ENCODE peak calls at places on chromosomes 5 and 9, in four cellular contexts. C, H, E and V are unnamed samples.

GRCh38 chr5:112935675-112936074 is 13.6 kb upstream of the REEP5 start:
- DNase-seq in H (no peak), E (no peak), C (no peak), V (no peak)

GRCh38 chr9:117523531-117524153 is 108.8 kb upstream of the ASTN2 start:
- DNase-seq in H (no peak), C (no peak), E (no peak), V (no peak)

GRCh38 chr9:88258012-88258411 is 119.7 kb upstream of the SPATA31C2 start:
- DNase-seq in H (peak; percentile 77), E (peak; percentile 64), C (no peak), V (no peak)

GRCh38 chr9:131745611-131746010 is 5.7 kb upstream of the RAPGEF1 start:
- DNase-seq in H (no peak), C (no peak), E (no peak), V (no peak)

GRCh38 chr5:26828294-26828693 is 210.1 kb downstream of the CDH9 start:
- DNase-seq in E (no peak), H (no peak), C (no peak), V (no peak)

GRCh38 chr5:178304761-178305645 is 72.4 kb upstream of the PHYKPL start:
- DNase-seq in H (peak; percentile 55), E (no peak), C (no peak), V (no peak)

GRCh38 chr5:58363444-58363843 is 96.4 kb downstream of the PLK2 start:
- DNase-seq in E (no peak), C (no peak), H (no peak), V (no peak)

GRCh38 chr9:34451545-34451944 is 6.8 kb downstream of the FAM219A start:
- DNase-seq in E (no peak), C (no peak), H (no peak), V (no peak)

GRCh38 chr5:89981871-89982773 is 427.4 kb downstream of the CETN3 start:
- DNase-seq in H (no peak), C (no peak), E (no peak), V (no peak)

GRCh38 chr9:95004452-95005275 is 278.2 kb downstream of the AOPEP start:
- DNase-seq in C (no peak), E (peak; percentile 19), H (peak; percentile 83), V (no peak)

GRCh38 chr9:112731971-112732370 is 14.1 kb upstream of the INIP start:
- DNase-seq in E (no peak), C (no peak), H (no peak), V (no peak)
- TF ChIP-seq POLR2A in E (no peak), C (no peak), H (no peak), V (no peak)

DNA sequence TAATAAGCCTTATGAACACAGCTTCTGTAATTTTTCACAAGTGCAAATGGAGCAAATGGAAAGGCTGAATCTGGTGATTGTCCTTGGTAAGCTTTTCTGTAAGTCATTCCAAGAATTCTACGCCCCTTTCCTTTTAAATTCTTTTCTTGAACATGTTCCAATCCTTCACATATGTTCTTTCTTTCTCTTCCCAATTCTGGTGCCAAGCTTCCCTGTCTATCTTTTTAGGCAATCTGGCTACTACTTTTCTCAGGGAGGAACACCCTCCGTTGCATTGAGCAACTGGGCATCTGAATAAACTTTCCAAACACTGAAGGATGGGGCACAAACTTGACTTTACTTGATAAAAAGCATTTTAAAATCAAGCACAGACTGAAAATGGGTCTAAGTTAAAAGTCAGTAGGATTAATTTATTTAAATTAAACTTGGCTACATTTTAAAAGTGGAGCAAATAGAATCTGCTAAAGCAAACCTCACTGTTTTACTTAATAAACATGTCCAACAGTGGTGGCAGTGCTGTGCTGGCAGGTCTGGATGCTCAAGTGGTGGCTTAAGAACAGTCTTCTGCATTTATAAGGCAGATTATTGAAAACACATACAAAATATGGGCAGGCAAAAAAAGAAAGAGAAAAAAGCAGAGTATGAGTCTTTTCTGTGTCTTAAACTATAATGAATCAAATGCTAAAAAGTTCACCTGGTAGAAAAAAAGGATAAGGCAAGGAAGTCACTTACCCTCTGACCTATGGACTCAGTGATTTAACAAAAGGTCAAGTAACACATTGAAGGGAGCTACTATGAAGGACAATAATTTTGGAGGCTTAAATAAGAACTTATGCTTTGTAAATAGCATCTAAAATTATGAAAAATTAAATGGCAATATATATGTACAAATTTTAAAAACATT is 5.4 kb downstream of the ELL2 start:
- DNase-seq in E (peak; percentile 65), H (no peak), C (no peak), V (no peak)
- H3K27ac ChIP-seq in E (no peak overlapping the region), H (peak overlapping the region; percentile 17), C (no peak overlapping the region), V (no peak overlapping the region)

GRCh38 chr5:158032246-158032645 is 173.3 kb upstream of the CLINT1 start:
- DNase-seq in C (no peak), E (no peak), H (no peak), V (no peak)

GRCh38 chr5:158028349-158028748 is 169.4 kb upstream of the CLINT1 start:
- DNase-seq in E (no peak), C (no peak), H (no peak), V (peak; percentile 3)

GRCh38 chr5:158033076-158033475 is 174.1 kb upstream of the CLINT1 start:
- DNase-seq in H (no peak), C (no peak), E (no peak), V (no peak)
- TF ChIP-seq POLR2AphosphoS5 in H (no peak), C (no peak), E (no peak), V (no peak)

GRCh38 chr9:107283621-107284616 is 840 bp downstream of the RAD23B start:
- DNase-seq in H (peak; percentile 85), E (peak; percentile 56), C (peak; percentile 51), V (no peak)
- TF ChIP-seq POLR2A in H (no peak), E (no peak), C (no peak), V (no peak)

DNA sequence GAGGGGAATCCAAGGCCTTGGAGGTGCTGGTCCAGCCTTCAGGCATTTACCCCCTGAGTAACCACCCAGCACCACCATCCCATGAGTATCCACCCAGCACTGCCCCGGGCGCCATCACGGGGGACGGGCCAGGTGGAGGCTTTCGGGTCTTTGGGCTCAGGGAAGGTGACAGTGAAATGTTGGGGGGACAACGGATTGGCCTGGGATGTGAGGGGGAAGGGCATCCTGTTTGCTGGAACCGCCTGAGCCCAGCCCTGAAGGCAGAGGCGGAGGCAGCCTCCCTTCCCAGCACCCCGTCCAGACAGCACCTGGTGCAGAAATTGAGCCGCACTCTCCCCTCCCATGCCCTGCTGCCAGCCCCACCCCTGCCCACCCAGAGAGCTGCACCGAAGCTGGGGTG is 17.0 kb downstream of the ASS1 start:
- DNase-seq in E (no peak), H (no peak), C (no peak), V (no peak)
- H3K27ac ChIP-seq in E (no peak overlapping the region), H (no peak overlapping the region), C (no peak overlapping the region), V (no peak overlapping the region)

GRCh38 chr5:35924950-35925722 is 13.3 kb downstream of the CAPSL start:
- DNase-seq in C (peak; percentile 21), E (peak; percentile 51), H (peak; percentile 68), V (no peak)
- TF ChIP-seq POLR2AphosphoS5 in C (no peak), E (no peak), H (no peak), V (peak; percentile 35)

GRCh38 chr9:125701351-125701750 is 5.7 kb downstream of the MAPKAP1 start:
- DNase-seq in H (no peak), E (no peak), C (no peak), V (no peak)

GRCh38 chr9:125705893-125706292 is 1.1 kb downstream of the MAPKAP1 start:
- DNase-seq in E (no peak), H (no peak), C (no peak), V (no peak)

GRCh38 chr9:125703662-125704061 is 3.3 kb downstream of the MAPKAP1 start:
- DNase-seq in H (no peak), C (no peak), E (no peak), V (no peak)

DNA sequence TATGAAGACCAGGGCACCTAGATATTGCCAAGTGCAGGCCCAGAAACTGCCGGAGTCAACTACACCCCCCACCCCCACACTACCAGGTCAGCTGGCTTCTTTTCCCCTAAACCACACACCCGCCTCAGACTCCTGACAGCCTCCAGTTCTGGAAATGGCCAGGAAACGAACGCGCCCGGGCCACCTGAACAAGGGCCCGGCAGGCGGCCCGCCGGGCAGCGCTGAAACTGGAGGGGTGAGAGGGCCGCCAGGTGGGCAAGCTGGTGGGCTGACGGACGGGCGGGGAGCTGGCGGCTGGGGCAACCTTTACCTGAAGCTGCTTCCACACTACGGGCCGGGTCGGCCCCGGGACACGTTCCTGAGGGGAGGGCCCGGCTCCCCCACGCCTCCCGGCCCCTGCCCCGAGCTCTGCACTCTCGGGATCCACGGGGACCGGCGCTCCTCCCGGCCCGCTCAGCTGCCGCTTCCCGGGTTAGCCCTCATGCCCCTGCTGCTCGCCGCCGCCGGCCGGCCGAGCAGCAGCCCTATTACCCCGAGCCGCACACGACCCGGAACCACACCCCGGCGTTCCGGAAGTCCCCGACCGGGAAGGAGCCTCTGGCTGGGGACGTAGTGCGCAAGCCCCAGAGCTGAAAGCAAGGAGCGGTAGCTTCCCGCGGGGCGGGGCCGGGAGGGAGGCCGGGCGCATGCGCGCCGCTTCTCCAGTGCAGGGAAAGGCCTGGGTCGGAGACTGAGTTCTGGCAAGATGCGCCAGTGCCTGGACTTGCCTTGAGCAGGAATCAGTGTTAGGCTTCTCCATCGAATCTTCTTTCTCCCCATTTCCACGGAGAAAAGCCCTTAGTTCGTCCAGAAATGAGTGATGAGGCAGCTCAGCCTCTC is at the start of gene MAPKAP1:
- DNase-seq in H (peak; percentile 99), E (peak; percentile 95), C (peak; percentile 85), V (peak; percentile 93)
- TF ChIP-seq POLR2A in H (peak; percentile 48), E (peak; percentile 82), C (peak; percentile 90), V (peak; percentile 19)

DNA sequence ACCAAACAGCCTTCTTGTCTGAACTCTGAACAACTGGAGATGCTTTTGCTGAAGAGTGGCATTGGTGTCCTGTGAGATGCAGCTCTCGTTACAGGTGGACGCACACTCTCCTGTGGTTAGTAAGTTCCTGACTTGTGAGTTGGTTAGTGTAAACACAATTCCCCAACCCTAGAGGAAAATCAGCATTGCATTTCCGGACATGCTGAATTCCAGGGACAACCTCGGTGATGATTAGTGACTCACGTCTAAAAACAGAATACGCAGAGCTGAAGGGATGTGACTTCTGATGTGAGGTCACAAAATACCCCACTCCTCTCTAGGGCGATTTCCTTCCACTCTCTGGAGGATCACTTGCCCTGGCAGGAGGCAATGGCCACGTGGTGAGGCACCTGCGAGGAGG is 5.0 kb downstream of the OR2V2 start:
- DNase-seq in E (peak; percentile 35), C (no peak), H (no peak), V (no peak)
- H3K27ac ChIP-seq in E (no peak overlapping the region), C (no peak overlapping the region), H (no peak overlapping the region), V (no peak overlapping the region)

DNA sequence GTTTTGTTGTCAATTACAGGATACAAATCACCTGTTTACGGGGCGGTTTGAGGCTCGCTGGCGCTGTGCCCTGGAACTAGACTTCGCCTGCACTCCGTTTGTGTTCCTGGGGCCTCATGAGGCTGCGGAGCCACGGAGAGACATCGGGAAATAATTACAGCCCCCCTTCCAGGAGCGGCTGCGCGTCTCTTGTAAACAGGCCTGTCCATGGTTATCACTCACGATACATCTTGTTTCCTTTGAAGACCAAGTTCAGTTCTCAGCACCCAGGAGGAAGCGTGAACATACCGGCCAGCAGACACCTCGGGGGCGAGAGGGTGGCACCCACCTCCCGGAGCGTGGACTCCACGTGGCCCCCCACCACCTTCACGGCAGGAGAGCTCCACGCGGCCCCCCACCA is 297.1 kb upstream of the IRX4 start:
- DNase-seq in C (no peak), H (no peak), E (no peak), V (no peak)
- TF ChIP-seq POLR2AphosphoS5 in C (no peak), H (no peak), E (no peak), V (no peak)